ENCODE peak calls at places on chromosomes 2 and 18, in four cellular contexts. Y is SK-N-SH, G is tibial artery, T is suprapubic skin. F is an unnamed sample. For H3K9me3, the result is how much of the 10 kb centered on the place peaks cover.

GRCh38 chr2:46504685-46505559 is 25.6 kb downstream of the TMEM247 start:
- DNase-seq in T (no peak), Y (no peak), G (no peak), F (no peak)

GRCh38 chr2:47274054-47274779 is 119.1 kb upstream of the STPG4 start:
- DNase-seq in Y (no peak), G (no peak), T (no peak), F (no peak)

GRCh38 chr2:36670881-36671595 is 25.5 kb upstream of the VIT start:
- DNase-seq in Y (no peak), G (no peak), T (no peak), F (no peak)

GRCh38 chr18:7021994-7022840 is 95.4 kb downstream of the LAMA1 start:
- DNase-seq in G (no peak), Y (peak), T (no peak), F (peak)

GRCh38 chr2:54577035-54577434 is 120.9 kb downstream of the SPTBN1 start:
- DNase-seq in Y (no peak), G (no peak), T (no peak), F (no peak)

GRCh38 chr2:9165625-9166024 is 41.0 kb upstream of the ASAP2 start:
- DNase-seq in T (no peak), Y (no peak), G (no peak), F (no peak)

GRCh38 chr2:239776441-239777033 is 248.6 kb downstream of the NDUFA10 start:
- DNase-seq in G (peak), Y (no peak), T (peak), F (no peak)

GRCh38 chr2:65901809-65902208 is 469.4 kb upstream of the SPRED2 start:
- DNase-seq in Y (no peak), G (no peak), T (no peak), F (no peak)

GRCh38 chr18:58829263-58829662 is 35.4 kb upstream of the ZNF532 start:
- DNase-seq in G (no peak), T (no peak), Y (no peak), F (no peak)

GRCh38 chr2:112727276-112728028 is 6.6 kb downstream of the NT5DC4 start:
- DNase-seq in G (no peak), T (no peak), Y (no peak), F (no peak)

GRCh38 chr2:24972315-24972958 is 682 bp upstream of the DNAJC27 start:
- DNase-seq in G (peak), Y (peak), T (no peak), F (peak)

GRCh38 chr2:45180033-45180746 is 170.9 kb upstream of the SIX2 start:
- DNase-seq in T (no peak), Y (no peak), G (no peak), F (no peak)

GRCh38 chr2:241695676-241696075 is 6.2 kb upstream of the ING5 start:
- DNase-seq in G (no peak), Y (no peak), T (no peak), F (no peak)

GRCh38 chr2:160388464-160389263 is 104.9 kb downstream of the RBMS1 start:
- DNase-seq in T (peak), Y (no peak), G (peak), F (no peak)

GRCh38 chr2:240999001-240999791 is 778 bp downstream of the SNED1 start:
- DNase-seq in G (peak), T (peak), Y (peak), F (no peak)

GRCh38 chr18:39057423-39058057 is 1491.9 kb upstream of the CELF4 start:
- DNase-seq in G (no peak), Y (no peak), T (no peak), F (no peak)

GRCh38 chr2:109558076-109558882 is 55.5 kb downstream of the SEPTIN10 start:
- DNase-seq in G (no peak), Y (no peak), T (no peak), F (no peak)

GRCh38 chr18:3294435-3295080 is 32.6 kb downstream of the MYL12B start:
- DNase-seq in T (no peak), G (no peak), Y (no peak), F (no peak)

GRCh38 chr2:221943078-221943810 is 355.6 kb downstream of the PAX3 start:
- DNase-seq in T (no peak), Y (no peak), G (peak), F (no peak)

GRCh38 chr2:43958397-43959275 is 37.2 kb downstream of the LRPPRC start:
- DNase-seq in T (no peak), G (no peak), Y (no peak), F (no peak)

GRCh38 chr2:102841107-102841840 is 79.4 kb downstream of the TMEM182 start:
- DNase-seq in T (no peak), Y (peak), G (no peak), F (peak)

GRCh38 chr2:55862269-55862668 is 61.3 kb downstream of the EFEMP1 start:
- DNase-seq in G (peak), Y (no peak), T (no peak), F (no peak)

GRCh38 chr18:63848159-63848558 is 39.3 kb upstream of the SERPINB2 start:
- DNase-seq in Y (peak), T (no peak), G (no peak), F (peak)

GRCh38 chr2:237483018-237483731 is 3.9 kb upstream of the MLPH start:
- DNase-seq in Y (no peak), G (no peak), T (no peak), F (no peak)

GRCh38 chr2:100627653-100628300 is 65.0 kb downstream of the PDCL3 start:
- DNase-seq in Y (no peak), G (no peak), T (no peak), F (no peak)

GRCh38 chr2:237097911-237098702 is 12.4 kb downstream of the COPS8 start:
- DNase-seq in T (no peak), G (no peak), Y (no peak), F (no peak)

GRCh38 chr2:47796090-47796697 is 13.2 kb downstream of the MSH6 start:
- DNase-seq in G (no peak), T (no peak), Y (no peak), F (no peak)

GRCh38 chr2:207224814-207225482 is 59.2 kb upstream of the KLF7 start:
- DNase-seq in Y (no peak), T (no peak), G (no peak), F (no peak)

GRCh38 chr2:240873098-240873788 is 4.6 kb downstream of the AGXT start:
- DNase-seq in Y (peak), G (no peak), T (no peak), F (no peak)

GRCh38 chr18:6096747-6097146 is 201.4 kb upstream of the TMEM200C start:
- DNase-seq in Y (no peak), T (no peak), G (no peak), F (no peak)

GRCh38 chr2:166628478-166629136 is 134.6 kb upstream of the SCN7A start:
- DNase-seq in T (no peak), Y (no peak), G (no peak), F (no peak)

GRCh38 chr2:133927894-133928293 is 326.0 kb upstream of the MGAT5 start:
- DNase-seq in G (no peak), Y (no peak), T (no peak), F (no peak)

DNA sequence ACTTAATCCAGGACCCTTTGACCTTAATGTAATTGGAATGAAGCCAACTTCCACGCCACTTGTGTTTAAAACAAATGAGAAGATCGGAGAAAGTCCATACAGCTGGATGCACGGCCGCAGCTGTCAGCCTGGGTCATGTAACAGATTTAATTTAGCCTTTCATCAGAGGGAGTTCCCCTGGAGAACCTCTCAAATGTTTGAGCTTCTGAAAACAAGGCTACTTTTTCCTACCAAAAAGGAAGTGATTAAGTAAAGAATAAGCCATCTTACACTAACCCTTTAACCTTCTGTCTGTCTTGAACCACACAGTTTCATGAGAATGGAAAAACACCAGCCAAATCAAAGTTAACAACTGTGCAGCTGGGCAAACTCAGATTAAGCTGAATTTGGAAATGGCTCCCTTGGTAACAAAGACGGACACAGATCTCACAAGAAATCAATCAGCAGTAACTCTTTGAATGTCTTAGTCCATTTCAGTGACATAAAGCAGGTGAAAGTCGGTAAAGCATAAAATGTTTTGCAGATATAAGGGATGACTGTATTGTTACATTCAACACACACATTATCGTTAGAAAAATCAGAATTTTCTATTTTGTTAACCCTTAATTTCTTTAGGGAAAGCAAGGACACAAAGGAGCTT is 103.5 kb downstream of the DOCK10 start:
- DNase-seq in G (no peak), T (no peak), Y (no peak), F (no peak)
- H3K4me3 ChIP-seq in G (no peak), T (no peak), Y (no peak), F (no peak)

GRCh38 chr2:72762276-72762675 is 63.6 kb downstream of the EXOC6B start:
- DNase-seq in T (no peak), G (no peak), Y (no peak), F (no peak)
- H3K9me3 ChIP-seq in T (under half), G (under half), Y (under half), F (under half)

DNA sequence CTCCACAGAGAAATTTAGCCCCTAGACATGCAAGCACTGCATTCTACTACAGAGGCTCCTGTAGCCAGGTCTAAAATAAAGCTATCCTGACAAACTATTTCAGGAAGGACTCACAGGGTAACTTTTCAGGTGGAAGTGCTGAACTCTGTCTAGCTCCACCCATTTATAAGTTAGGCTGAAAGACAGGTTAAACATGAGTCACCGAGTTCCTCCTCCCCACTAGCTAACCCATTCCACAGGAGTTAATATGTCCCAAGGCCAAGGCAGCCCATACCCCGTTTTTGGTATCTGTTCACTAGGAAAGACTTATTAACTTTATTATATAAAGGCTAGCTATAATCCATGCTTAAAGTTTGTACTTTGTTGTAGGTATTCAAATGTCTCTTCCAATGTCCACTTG is 3.5 kb downstream of the CWC22 start:
- DNase-seq in G (no peak), T (no peak), Y (no peak), F (no peak)
- H3K4me3 ChIP-seq in G (no peak), T (no peak), Y (no peak), F (no peak)

DNA sequence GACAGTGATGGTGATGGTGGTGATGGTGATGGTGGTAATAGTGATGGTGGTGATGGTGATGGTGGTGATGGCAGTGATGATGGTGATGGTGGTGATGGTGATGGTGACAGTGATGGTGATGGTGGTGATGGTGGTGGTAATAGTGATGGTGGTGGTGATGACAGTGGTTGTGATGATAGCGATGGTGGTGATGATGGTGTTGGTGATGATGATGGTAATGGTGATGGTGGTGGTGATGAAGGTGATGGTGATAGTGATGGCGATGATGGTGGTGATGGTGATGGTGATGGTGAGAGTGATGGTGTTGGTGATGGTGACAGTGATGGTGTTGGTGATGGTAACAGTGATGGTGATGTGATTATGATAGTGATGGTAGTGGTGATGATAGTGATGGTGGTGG is 94.3 kb downstream of the ASB1 start:
- DNase-seq in Y (no peak), T (no peak), G (no peak), F (no peak)
- H3K9me3 ChIP-seq in Y (under half), T (under half), G (under half), F (under half)

GRCh38 chr2:172099472-172100079 is 3.1 kb downstream of the DLX2 start:
- DNase-seq in T (no peak), Y (no peak), G (no peak), F (no peak)
- H3K4me3 ChIP-seq in T (peak), Y (peak), G (no peak), F (peak)

GRCh38 chr2:171627412-171627811 is 59.9 kb upstream of the DYNC1I2 start:
- DNase-seq in Y (no peak), G (no peak), T (no peak), F (no peak)

GRCh38 chr2:171626949-171627348 is 60.3 kb upstream of the DYNC1I2 start:
- DNase-seq in Y (no peak), T (no peak), G (no peak), F (no peak)

GRCh38 chr2:171629113-171629512 is 58.2 kb upstream of the DYNC1I2 start:
- DNase-seq in G (no peak), T (no peak), Y (no peak), F (no peak)

GRCh38 chr2:171630812-171631626 is 56.2 kb upstream of the DYNC1I2 start:
- DNase-seq in Y (no peak), T (no peak), G (no peak), F (no peak)
- H3K9me3 ChIP-seq in Y (under half), T (under half), G (under half), F (under half)

DNA sequence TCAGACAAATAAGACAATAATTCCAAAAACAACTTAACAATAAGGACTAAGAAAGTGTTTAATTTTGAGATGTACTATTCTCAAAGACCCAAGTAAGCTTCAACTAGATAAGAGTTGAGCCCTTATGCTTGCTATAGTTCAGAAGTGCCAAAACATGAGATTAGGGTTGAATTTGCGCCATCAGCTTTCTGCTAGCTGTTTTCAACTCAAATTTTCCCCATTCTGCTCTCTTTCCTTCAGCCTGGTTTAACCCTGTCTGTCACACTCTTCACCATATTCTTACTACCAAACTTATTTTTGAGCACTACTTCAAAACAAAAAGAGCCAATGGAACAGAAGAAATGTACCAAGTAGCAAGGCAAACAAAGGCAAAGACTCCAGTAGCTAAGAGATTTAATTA is 4.1 kb downstream of the NFE2L2 start:
- DNase-seq in G (no peak), Y (no peak), T (no peak), F (no peak)
- H3K4me3 ChIP-seq in G (peak), Y (peak), T (peak), F (no peak)